ENCODE peak calls at places on chromosomes 6 and 20, in five cellular contexts. A, H, M, O and Q are unnamed samples.
A peak's percentile ranks its signal among the peaks of the same experiment; 100 is the strongest.

GRCh38 chr6:71309666-71310065 is 21.1 kb downstream of the OGFRL1 start:
- DNase-seq in A (no peak), H (no peak), M (no peak), O (no peak), Q (no peak)

GRCh38 chr20:61251529-61252393 is at the start of gene CDH4:
- DNase-seq in A (no peak), H (no peak), M (no peak), O (no peak), Q (peak; percentile 41)

GRCh38 chr6:15325540-15325955 is 79.7 kb downstream of the JARID2 start:
- DNase-seq in A (no peak), H (no peak), M (no peak), O (no peak), Q (no peak)

GRCh38 chr20:50663095-50663821 is 28.1 kb downstream of the RIPOR3 start:
- DNase-seq in A (no peak), H (no peak), M (no peak), O (no peak), Q (peak; percentile 84)

GRCh38 chr6:165071906-165072305 is 237.5 kb downstream of the C6orf118 start:
- DNase-seq in A (no peak), H (no peak), M (no peak), O (no peak), Q (no peak)

GRCh38 chr20:37297066-37297736 is 7.7 kb downstream of the MANBAL start:
- DNase-seq in A (no peak), H (peak; percentile 65), M (peak; percentile 91), O (no peak), Q (peak; percentile 46)

GRCh38 chr6:165308926-165309731 is at the start of gene C6orf118:
- DNase-seq in A (peak; percentile 69), H (peak; percentile 86), M (no peak), O (no peak), Q (no peak)

GRCh38 chr6:43708857-43709653 is 21.5 kb upstream of the MRPS18A start:
- DNase-seq in A (no peak), H (peak; percentile 95), M (peak; percentile 28), O (no peak), Q (peak; percentile 88)

GRCh38 chr6:44028767-44029166 is 98.5 kb downstream of the MRPL14 start:
- DNase-seq in A (no peak), H (peak; percentile 81), M (no peak), O (no peak), Q (peak; percentile 66)

GRCh38 chr6:92376711-92377110 is 1042.6 kb downstream of the EPHA7 start:
- DNase-seq in A (peak; percentile 60), H (no peak), M (no peak), O (no peak), Q (no peak)

GRCh38 chr6:159193923-159194322 is 24.7 kb downstream of the FNDC1 start:
- DNase-seq in A (no peak), H (peak; percentile 48), M (peak; percentile 39), O (no peak), Q (no peak)

GRCh38 chr6:147248859-147249258 is 44.6 kb downstream of the STXBP5 start:
- DNase-seq in A (no peak), H (no peak), M (no peak), O (no peak), Q (no peak)

GRCh38 chr20:34301587-34302311 is 1.4 kb downstream of the AHCY start:
- DNase-seq in A (no peak), H (no peak), M (no peak), O (no peak), Q (no peak)

GRCh38 chr20:51767018-51767866 is 948 bp downstream of the ATP9A start:
- DNase-seq in A (peak; percentile 52), H (peak; percentile 22), M (no peak), O (no peak), Q (peak; percentile 88)

GRCh38 chr20:36483919-36484808 is 57.2 kb upstream of the MYL9 start:
- DNase-seq in A (peak; percentile 38), H (no peak), M (peak; percentile 72), O (no peak), Q (peak; percentile 56)

GRCh38 chr20:37516697-37517370 is 4.2 kb upstream of the NNAT start:
- DNase-seq in A (no peak), H (peak; percentile 35), M (no peak), O (no peak), Q (no peak)

GRCh38 chr6:123529843-123530242 is 106.9 kb downstream of the TRDN start:
- DNase-seq in A (no peak), H (no peak), M (no peak), O (no peak), Q (peak; percentile 37)

GRCh38 chr20:11140359-11140758 is 466.6 kb upstream of the JAG1 start:
- DNase-seq in A (no peak), H (peak; percentile 91), M (peak; percentile 43), O (no peak), Q (peak; percentile 84)

GRCh38 chr20:3547906-3548305 is 77.1 kb downstream of the ATRN start:
- DNase-seq in A (no peak), H (no peak), M (no peak), O (no peak), Q (no peak)

GRCh38 chr6:95383878-95384277 is 193.5 kb upstream of the MANEA start:
- DNase-seq in A (no peak), H (no peak), M (no peak), O (no peak), Q (no peak)

GRCh38 chr6:149031545-149032317 is 284.9 kb downstream of the UST start:
- DNase-seq in A (no peak), H (peak; percentile 89), M (peak; percentile 96), O (no peak), Q (peak; percentile 96)

GRCh38 chr20:13554076-13554475 is 84.7 kb downstream of the TASP1 start:
- DNase-seq in A (no peak), H (peak; percentile 27), M (no peak), O (no peak), Q (no peak)

GRCh38 chr6:84773431-84774173 is 9.2 kb upstream of the TBX18 start:
- DNase-seq in A (peak; percentile 34), H (peak; percentile 66), M (no peak), O (no peak), Q (no peak)

GRCh38 chr6:101303474-101303873 is 90.0 kb upstream of the GRIK2 start:
- DNase-seq in A (no peak), H (no peak), M (no peak), O (no peak), Q (no peak)

GRCh38 chr20:37602634-37603033 is 75.0 kb upstream of the BLCAP start:
- DNase-seq in A (no peak), H (no peak), M (no peak), O (no peak), Q (no peak)

GRCh38 chr6:73523434-73524123 is 2.7 kb upstream of the EEF1A1 start:
- DNase-seq in A (no peak), H (peak; percentile 34), M (no peak), O (no peak), Q (peak; percentile 73)

GRCh38 chr6:73525546-73526330 is 4.9 kb upstream of the EEF1A1 start:
- DNase-seq in A (no peak), H (no peak), M (no peak), O (no peak), Q (no peak)

GRCh38 chr6:73532288-73532687 is 11.5 kb upstream of the EEF1A1 start:
- DNase-seq in A (no peak), H (no peak), M (no peak), O (no peak), Q (no peak)

GRCh38 chr6:73528897-73529296 is 8.1 kb upstream of the EEF1A1 start:
- DNase-seq in A (no peak), H (no peak), M (no peak), O (no peak), Q (no peak)
- TF ChIP-seq CTCF in A (no peak), H (no peak), M (no peak), O (no peak), Q (no peak)

GRCh38 chr6:48915591-48915990 is 547.5 kb downstream of the MMUT start:
- DNase-seq in A (no peak), H (no peak), M (no peak), O (no peak), Q (no peak)
- TF ChIP-seq CTCF in A (no peak), H (peak; percentile 17), M (peak; percentile 40), O (no peak), Q (no peak)

DNA sequence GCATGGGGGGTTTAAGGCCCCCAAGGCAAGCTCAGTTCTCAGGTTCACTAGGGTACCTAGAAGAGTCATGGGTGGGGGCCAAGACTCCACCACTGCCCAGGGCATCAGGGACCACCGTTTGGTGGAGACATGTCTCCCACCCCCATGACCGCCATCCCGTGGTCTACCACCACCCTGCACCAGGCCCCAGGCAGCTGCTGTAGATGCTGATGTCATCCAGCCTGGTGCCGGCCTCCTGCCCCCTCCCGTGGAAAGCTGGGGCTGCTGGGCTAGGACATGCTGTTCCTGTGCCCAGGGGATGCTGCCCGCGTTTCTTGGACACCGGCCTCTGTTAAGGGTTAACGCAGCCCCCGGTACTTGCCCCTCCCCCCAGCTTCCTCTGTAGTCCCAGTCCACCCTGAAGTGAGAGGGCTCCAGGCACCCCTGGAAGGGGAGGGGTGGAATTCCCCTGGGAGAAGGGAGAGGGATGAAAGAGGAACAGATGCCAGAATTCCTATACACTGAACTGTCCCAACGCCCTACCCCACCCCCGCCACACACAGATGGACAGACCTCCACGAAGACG is 587 bp downstream of the IP6K3 start:
- DNase-seq in A (peak; percentile 63), H (peak; percentile 57), M (peak; percentile 35), O (no peak), Q (peak; percentile 85)
- TF ChIP-seq CTCF in A (no peak), H (peak; percentile 2), M (peak; percentile 30), O (no peak), Q (no peak)

DNA sequence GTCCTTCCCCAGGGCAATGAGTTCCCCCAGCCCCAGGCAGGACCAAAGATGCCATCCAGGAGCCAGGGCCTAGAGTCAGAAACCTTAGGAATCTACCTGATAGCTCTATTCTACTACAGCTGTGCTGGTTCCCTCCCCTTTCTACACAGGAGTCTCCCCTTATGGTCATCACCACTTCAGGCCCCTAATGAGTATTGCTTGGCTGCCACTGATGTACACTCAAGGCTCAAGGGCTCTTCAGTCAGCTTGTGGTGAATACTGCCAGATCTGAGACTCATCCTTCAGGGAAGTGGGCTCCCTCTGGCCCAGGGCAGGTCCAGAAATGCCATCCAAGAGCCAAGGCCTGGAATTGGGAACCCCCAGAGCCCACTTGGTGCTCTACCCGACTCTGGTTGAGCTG is 248.6 kb downstream of the ALDH8A1 start:
- DNase-seq in A (no peak), H (no peak), M (no peak), O (no peak), Q (no peak)
- TF ChIP-seq CTCF in A (no peak), H (no peak), M (no peak), O (no peak), Q (no peak)

GRCh38 chr20:63066506-63067265 is 59.9 kb upstream of the BHLHE23 start:
- DNase-seq in A (peak; percentile 2), H (no peak), M (no peak), O (no peak), Q (no peak)
- TF ChIP-seq CTCF in A (no peak), H (no peak), M (no peak), O (no peak), Q (no peak)

DNA sequence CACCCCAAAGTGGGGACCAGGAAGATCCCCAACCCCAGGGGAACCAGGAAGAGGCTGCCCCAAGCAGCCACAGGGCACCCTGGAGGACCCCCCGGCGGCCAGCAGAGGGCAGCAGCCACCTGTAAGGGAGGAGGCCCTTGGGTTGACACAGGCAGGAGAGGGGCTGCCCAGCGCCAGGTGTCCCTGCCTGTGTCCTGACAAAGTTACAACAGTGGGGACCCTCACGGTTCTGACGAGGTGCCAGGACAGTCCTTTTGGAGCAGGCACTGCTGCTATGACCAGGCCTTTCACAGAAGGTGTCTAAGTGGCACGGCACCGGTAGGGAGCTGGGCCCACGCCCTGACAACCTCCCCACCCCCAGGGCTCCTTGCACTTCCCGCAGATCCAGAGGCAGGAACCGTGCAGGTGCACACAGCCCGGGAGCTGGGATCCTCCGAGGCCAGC is 176.7 kb downstream of the BMP7 start:
- DNase-seq in A (peak; percentile 84), H (peak; percentile 41), M (peak; percentile 28), O (no peak), Q (peak; percentile 69)
- TF ChIP-seq CTCF in A (peak; percentile 85), H (peak; percentile 68), M (peak; percentile 94), O (peak; percentile 77), Q (peak; percentile 98)

GRCh38 chr6:30260036-30260504 is 46.9 kb upstream of the TRIM26 start:
- DNase-seq in A (no peak), H (no peak), M (no peak), O (no peak), Q (no peak)
- TF ChIP-seq CTCF in A (no peak), H (no peak), M (no peak), O (no peak), Q (no peak)